ENCODE peak calls at places on chromosome X, in five cellular contexts. One of them, this sample, is unnamed.

GRCh38 chrX:14228611-14229010 is 198.9 kb upstream of the GEMIN8 start:
- DNase-seq in mesendoderm: no peak
- DNase-seq in body of pancreas: no peak
- DNase-seq in HFF-Myc: no peak
- DNase-seq in epithelial cell of esophagus: peak
- DNase-seq in this sample: peak

GRCh38 chrX:24146283-24146865 is 3.2 kb upstream of the ZFX start:
- DNase-seq in HFF-Myc: no peak
- DNase-seq in body of pancreas: no peak
- DNase-seq in epithelial cell of esophagus: no peak
- DNase-seq in mesendoderm: peak
- DNase-seq in this sample: no peak

GRCh38 chrX:123087326-123087725 is 96.8 kb upstream of the GRIA3 start:
- DNase-seq in body of pancreas: no peak
- DNase-seq in epithelial cell of esophagus: peak
- DNase-seq in HFF-Myc: no peak
- DNase-seq in mesendoderm: no peak
- DNase-seq in this sample: peak

GRCh38 chrX:97306771-97307470 is 423.2 kb downstream of the RPA4 start:
- DNase-seq in body of pancreas: no peak
- DNase-seq in epithelial cell of esophagus: peak
- DNase-seq in HFF-Myc: no peak
- DNase-seq in mesendoderm: peak
- DNase-seq in this sample: no peak

GRCh38 chrX:25646156-25646555 is 492.0 kb upstream of the MAGEB18 start:
- DNase-seq in epithelial cell of esophagus: no peak
- DNase-seq in body of pancreas: no peak
- DNase-seq in HFF-Myc: no peak
- DNase-seq in mesendoderm: no peak
- DNase-seq in this sample: no peak

GRCh38 chrX:67601771-67602170 is 58.0 kb downstream of the AR start:
- DNase-seq in body of pancreas: no peak
- DNase-seq in epithelial cell of esophagus: no peak
- DNase-seq in HFF-Myc: no peak
- DNase-seq in mesendoderm: no peak
- DNase-seq in this sample: peak

GRCh38 chrX:114344756-114345155 is 239.1 kb upstream of the HTR2C start:
- DNase-seq in HFF-Myc: no peak
- DNase-seq in body of pancreas: no peak
- DNase-seq in mesendoderm: peak
- DNase-seq in epithelial cell of esophagus: peak
- DNase-seq in this sample: peak

GRCh38 chrX:1026263-1027015 is 186.0 kb downstream of the CRLF2 start:
- DNase-seq in HFF-Myc: no peak
- DNase-seq in mesendoderm: no peak
- DNase-seq in epithelial cell of esophagus: no peak
- DNase-seq in body of pancreas: no peak
- DNase-seq in this sample: no peak

GRCh38 chrX:53481816-53482485 is 47.8 kb upstream of the HSD17B10 start:
- DNase-seq in body of pancreas: peak
- DNase-seq in mesendoderm: peak
- DNase-seq in epithelial cell of esophagus: peak
- DNase-seq in HFF-Myc: peak
- DNase-seq in this sample: peak

GRCh38 chrX:19174401-19175025 is 52.2 kb upstream of the ADGRG2 start:
- DNase-seq in body of pancreas: no peak
- DNase-seq in epithelial cell of esophagus: peak
- DNase-seq in mesendoderm: no peak
- DNase-seq in HFF-Myc: no peak
- DNase-seq in this sample: peak

GRCh38 chrX:29478336-29479069 is 736.9 kb upstream of the MAGEB2 start:
- DNase-seq in HFF-Myc: peak
- DNase-seq in epithelial cell of esophagus: peak
- DNase-seq in mesendoderm: peak
- DNase-seq in body of pancreas: peak
- DNase-seq in this sample: peak

GRCh38 chrX:113548308-113549015 is 707.8 kb upstream of the AMOT start:
- DNase-seq in mesendoderm: peak
- DNase-seq in body of pancreas: no peak
- DNase-seq in epithelial cell of esophagus: no peak
- DNase-seq in HFF-Myc: no peak
- DNase-seq in this sample: no peak

GRCh38 chrX:23008431-23009099 is 8.8 kb downstream of the DDX53 start:
- DNase-seq in epithelial cell of esophagus: peak
- DNase-seq in HFF-Myc: no peak
- DNase-seq in body of pancreas: no peak
- DNase-seq in mesendoderm: peak
- DNase-seq in this sample: peak

GRCh38 chrX:43564953-43565352 is 91.1 kb upstream of the MAOA start:
- DNase-seq in HFF-Myc: no peak
- DNase-seq in body of pancreas: no peak
- DNase-seq in epithelial cell of esophagus: peak
- DNase-seq in mesendoderm: no peak
- DNase-seq in this sample: no peak

DNA sequence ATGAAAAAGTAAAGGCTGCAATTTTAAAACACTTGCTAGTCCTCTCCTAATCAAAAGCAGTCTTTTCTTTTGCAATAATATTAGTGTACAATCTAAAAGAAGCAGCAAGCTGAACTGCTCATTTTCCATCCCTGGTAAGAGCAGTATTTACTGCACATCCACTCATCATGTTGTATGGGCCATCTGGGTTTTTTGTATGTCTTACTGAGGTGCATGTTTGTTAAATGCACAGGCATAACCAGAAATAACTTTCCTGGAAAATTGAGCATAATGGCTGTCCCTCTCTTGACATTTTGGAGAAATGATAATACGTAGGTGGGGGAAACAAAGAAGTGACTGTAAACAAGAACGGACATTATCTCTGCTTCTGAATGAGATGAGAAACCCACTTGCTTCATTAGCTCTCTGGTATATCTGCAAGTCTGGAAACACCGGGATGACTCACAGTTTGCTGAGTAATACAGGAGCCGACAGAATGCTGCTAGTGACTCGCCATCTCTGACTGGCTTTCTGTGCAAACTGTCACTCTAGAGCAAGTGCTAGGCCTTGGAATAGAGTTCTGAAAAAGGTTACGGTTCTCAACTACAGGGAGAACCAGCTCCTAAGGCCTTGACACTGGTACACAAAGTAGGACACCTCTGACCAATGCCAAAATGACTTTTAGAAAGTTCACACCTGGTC is 85.7 kb upstream of the MTM1 start:
- DNase-seq in epithelial cell of esophagus: peak
- DNase-seq in mesendoderm: peak
- DNase-seq in body of pancreas: no peak
- DNase-seq in HFF-Myc: no peak
- DNase-seq in this sample: peak
- H3K4me3 ChIP-seq in epithelial cell of esophagus: no peak
- H3K4me3 ChIP-seq in mesendoderm: no peak
- H3K4me3 ChIP-seq in body of pancreas: no peak
- H3K4me3 ChIP-seq in HFF-Myc: no peak
- H3K4me3 ChIP-seq in this sample: no peak

GRCh38 chrX:154367474-154368308 is 6.7 kb downstream of the FLNA start:
- DNase-seq in epithelial cell of esophagus: no peak
- DNase-seq in HFF-Myc: no peak
- DNase-seq in body of pancreas: no peak
- DNase-seq in mesendoderm: no peak
- DNase-seq in this sample: no peak

GRCh38 chrX:154369453-154370299 is 4.8 kb downstream of the FLNA start:
- DNase-seq in epithelial cell of esophagus: peak
- DNase-seq in HFF-Myc: peak
- DNase-seq in mesendoderm: peak
- DNase-seq in body of pancreas: peak
- DNase-seq in this sample: peak

GRCh38 chrX:154366666-154367055 is 7.8 kb downstream of the FLNA start:
- DNase-seq in epithelial cell of esophagus: no peak
- DNase-seq in body of pancreas: no peak
- DNase-seq in mesendoderm: no peak
- DNase-seq in HFF-Myc: no peak
- DNase-seq in this sample: no peak

GRCh38 chrX:154370300-154370881 is 4.0 kb downstream of the FLNA start:
- DNase-seq in body of pancreas: no peak
- DNase-seq in epithelial cell of esophagus: no peak
- DNase-seq in mesendoderm: no peak
- DNase-seq in HFF-Myc: no peak
- DNase-seq in this sample: no peak

GRCh38 chrX:154368630-154369452 is 5.6 kb downstream of the FLNA start:
- DNase-seq in mesendoderm: peak
- DNase-seq in epithelial cell of esophagus: peak
- DNase-seq in body of pancreas: peak
- DNase-seq in HFF-Myc: peak
- DNase-seq in this sample: peak
- H3K4me3 ChIP-seq in mesendoderm: peak
- H3K4me3 ChIP-seq in epithelial cell of esophagus: peak
- H3K4me3 ChIP-seq in body of pancreas: no peak
- H3K4me3 ChIP-seq in HFF-Myc: peak
- H3K4me3 ChIP-seq in this sample: peak

DNA sequence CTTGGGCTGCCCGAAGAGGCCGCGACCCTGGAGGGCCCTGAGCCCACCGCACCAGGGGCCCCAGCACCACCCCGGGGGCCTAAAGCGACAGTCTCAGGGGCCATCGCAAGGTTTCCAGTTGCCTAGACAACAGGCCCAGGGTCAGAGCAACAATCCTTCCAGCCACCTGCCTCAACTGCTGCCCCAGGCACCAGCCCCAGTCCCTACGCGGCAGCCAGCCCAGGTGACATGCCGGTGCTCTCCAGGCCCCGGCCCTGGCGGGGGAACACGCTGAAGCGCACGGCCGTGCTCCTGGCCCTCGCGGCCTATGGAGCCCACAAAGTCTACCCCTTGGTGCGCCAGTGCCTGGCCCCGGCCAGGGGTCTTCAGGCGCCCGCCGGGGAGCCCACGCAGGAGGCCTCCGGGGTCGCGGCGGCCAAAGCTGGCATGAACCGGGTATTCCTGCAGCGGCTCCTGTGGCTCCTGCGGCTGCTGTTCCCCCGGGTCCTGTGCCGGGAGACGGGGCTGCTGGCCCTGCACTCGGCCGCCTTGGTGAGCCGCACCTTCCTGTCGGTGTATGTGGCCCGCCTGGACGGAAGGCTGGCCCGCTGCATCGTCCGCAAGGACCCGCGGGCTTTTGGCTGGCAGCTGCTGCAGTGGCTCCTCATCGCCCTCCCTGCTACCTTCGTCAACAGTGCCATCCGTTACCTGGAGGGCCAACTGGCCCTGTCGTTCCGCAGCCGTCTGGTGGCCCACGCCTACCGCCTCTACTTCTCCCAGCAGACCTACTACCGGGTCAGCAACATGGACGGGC is 579 bp downstream of the ABCD1 start:
- DNase-seq in HFF-Myc: no peak
- DNase-seq in mesendoderm: peak
- DNase-seq in epithelial cell of esophagus: no peak
- DNase-seq in body of pancreas: peak
- DNase-seq in this sample: no peak
- H3K4me3 ChIP-seq in HFF-Myc: peak
- H3K4me3 ChIP-seq in mesendoderm: no peak
- H3K4me3 ChIP-seq in epithelial cell of esophagus: peak
- H3K4me3 ChIP-seq in body of pancreas: peak
- H3K4me3 ChIP-seq in this sample: peak

GRCh38 chrX:133412665-133413064 is 2.6 kb downstream of the GPC4 start:
- DNase-seq in epithelial cell of esophagus: no peak
- DNase-seq in HFF-Myc: no peak
- DNase-seq in mesendoderm: no peak
- DNase-seq in body of pancreas: no peak
- DNase-seq in this sample: no peak
- H3K4me3 ChIP-seq in epithelial cell of esophagus: no peak
- H3K4me3 ChIP-seq in HFF-Myc: no peak
- H3K4me3 ChIP-seq in mesendoderm: peak
- H3K4me3 ChIP-seq in body of pancreas: no peak
- H3K4me3 ChIP-seq in this sample: no peak

DNA sequence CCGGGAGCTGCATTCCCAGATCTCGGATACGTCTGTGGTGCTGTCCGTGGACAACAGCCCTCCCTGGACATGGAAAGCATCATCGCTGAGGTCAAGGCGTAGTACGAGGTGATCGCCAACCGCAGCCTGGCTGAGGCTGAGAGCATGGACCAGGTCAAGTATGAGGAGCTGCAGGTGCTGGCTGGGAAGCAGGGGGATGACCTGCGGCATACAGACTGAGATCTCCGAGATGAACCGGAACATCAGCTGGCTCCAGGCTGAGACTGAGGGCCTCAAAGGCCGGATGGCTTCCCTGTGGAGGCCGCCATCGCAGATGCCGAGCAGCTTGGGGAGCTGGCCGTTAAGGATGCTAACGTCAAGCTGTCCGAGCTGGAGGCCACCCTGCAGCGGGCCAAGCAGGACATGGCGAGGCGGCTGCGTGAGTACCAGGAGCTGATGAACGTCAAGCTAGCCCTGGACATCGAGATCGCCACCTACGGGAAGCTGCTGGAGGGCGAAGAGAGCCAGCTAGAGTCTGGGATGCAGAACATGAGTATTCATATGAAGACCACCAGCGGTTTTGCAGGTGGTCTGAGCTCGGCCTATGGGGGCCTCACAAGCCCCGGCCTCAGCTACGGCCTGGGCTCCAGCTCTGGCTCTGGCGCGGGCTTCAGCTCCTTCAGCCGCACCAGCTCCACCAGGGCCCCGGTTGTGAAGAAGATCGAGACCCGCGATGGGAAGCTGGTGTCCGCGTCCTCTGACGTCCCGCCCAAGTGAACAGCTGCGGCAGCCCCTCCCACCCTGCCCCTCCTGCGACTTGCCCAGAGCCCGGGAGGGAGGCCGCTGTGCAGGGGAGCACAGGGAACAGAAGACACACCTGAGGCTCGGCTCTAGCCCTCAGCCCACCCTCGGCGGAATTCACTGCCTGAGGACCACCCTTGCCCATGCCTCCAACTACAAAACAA is 29.4 kb upstream of the GABRA3 start:
- DNase-seq in body of pancreas: no peak
- DNase-seq in mesendoderm: peak
- DNase-seq in HFF-Myc: no peak
- DNase-seq in epithelial cell of esophagus: no peak
- DNase-seq in this sample: no peak
- H3K4me3 ChIP-seq in body of pancreas: no peak
- H3K4me3 ChIP-seq in mesendoderm: no peak
- H3K4me3 ChIP-seq in HFF-Myc: no peak
- H3K4me3 ChIP-seq in epithelial cell of esophagus: no peak
- H3K4me3 ChIP-seq in this sample: no peak

GRCh38 chrX:132748909-132749308 is 209.5 kb downstream of the HS6ST2 start:
- DNase-seq in HFF-Myc: no peak
- DNase-seq in epithelial cell of esophagus: no peak
- DNase-seq in body of pancreas: no peak
- DNase-seq in mesendoderm: no peak
- DNase-seq in this sample: no peak

GRCh38 chrX:132750312-132751042 is 208.0 kb downstream of the HS6ST2 start:
- DNase-seq in body of pancreas: no peak
- DNase-seq in epithelial cell of esophagus: no peak
- DNase-seq in HFF-Myc: no peak
- DNase-seq in mesendoderm: no peak
- DNase-seq in this sample: no peak

GRCh38 chrX:132748268-132748667 is 210.2 kb downstream of the HS6ST2 start:
- DNase-seq in body of pancreas: no peak
- DNase-seq in epithelial cell of esophagus: no peak
- DNase-seq in mesendoderm: no peak
- DNase-seq in HFF-Myc: no peak
- DNase-seq in this sample: no peak

GRCh38 chrX:132749406-132749805 is 209.0 kb downstream of the HS6ST2 start:
- DNase-seq in mesendoderm: no peak
- DNase-seq in HFF-Myc: no peak
- DNase-seq in epithelial cell of esophagus: no peak
- DNase-seq in body of pancreas: no peak
- DNase-seq in this sample: no peak

GRCh38 chrX:132751043-132751690 is 207.3 kb downstream of the HS6ST2 start:
- DNase-seq in body of pancreas: no peak
- DNase-seq in mesendoderm: peak
- DNase-seq in epithelial cell of esophagus: no peak
- DNase-seq in HFF-Myc: no peak
- DNase-seq in this sample: no peak
- H3K4me3 ChIP-seq in body of pancreas: no peak
- H3K4me3 ChIP-seq in mesendoderm: no peak
- H3K4me3 ChIP-seq in epithelial cell of esophagus: no peak
- H3K4me3 ChIP-seq in HFF-Myc: no peak
- H3K4me3 ChIP-seq in this sample: no peak

This sample was measured in fibroblast of mammary gland.